ENCODE peak calls at places on chromosomes 1 and 21, in six cellular contexts. H is skeletal muscle cell, X is mesendoderm, S is AG08395, B is glomerular endothelial cell, R is tibial artery. E is an unnamed sample.

GRCh38 chr1:36913523-36914060 is 120.7 kb downstream of the GRIK3 start:
- DNase-seq in H (no peak), B (no peak), S (no peak), R (no peak), X (peak; percentile 40), E (no peak)

GRCh38 chr1:207097871-207098324 is 6.1 kb upstream of the C4BPA start:
- DNase-seq in R (no peak), H (no peak), S (no peak), B (no peak), X (no peak), E (peak; percentile 28)

GRCh38 chr1:161792740-161793139 is 26.6 kb downstream of the ATF6 start:
- DNase-seq in S (peak; percentile 72), X (peak; percentile 68), B (peak; percentile 85), R (no peak), H (peak; percentile 54), E (peak; percentile 96)

GRCh38 chr1:208318150-208318734 is 74.1 kb upstream of the PLXNA2 start:
- DNase-seq in R (no peak), H (no peak), X (no peak), S (no peak), B (no peak), E (peak; percentile 90)

GRCh38 chr1:226534645-226535044 is 13.9 kb upstream of the STUM start:
- DNase-seq in B (no peak), S (no peak), H (no peak), X (no peak), R (no peak), E (no peak)

GRCh38 chr1:228801068-228801467 is 65.8 kb downstream of the RHOU start:
- DNase-seq in S (no peak), R (no peak), B (no peak), X (no peak), H (no peak), E (no peak)

GRCh38 chr1:38129473-38129872 is 82.9 kb upstream of the POU3F1 start:
- DNase-seq in R (no peak), H (no peak), S (no peak), B (no peak), X (no peak), E (no peak)

GRCh38 chr21:38223893-38224540 is 32.8 kb upstream of the KCNJ15 start:
- DNase-seq in X (peak; percentile 72), B (no peak), R (no peak), S (no peak), H (no peak), E (no peak)

GRCh38 chr1:110746644-110747259 is 72.0 kb upstream of the KCNA3 start:
- DNase-seq in B (peak; percentile 3), X (peak; percentile 77), R (no peak), H (peak; percentile 6), S (peak; percentile 40), E (peak; percentile 37)

GRCh38 chr1:99246152-99246551 is 18.1 kb upstream of the PLPPR4 start:
- DNase-seq in H (no peak), S (no peak), X (no peak), B (no peak), R (no peak), E (no peak)

GRCh38 chr1:162908780-162909179 is 47.8 kb upstream of the CCDC190 start:
- DNase-seq in B (no peak), X (no peak), S (peak; percentile 71), R (no peak), H (peak; percentile 47), E (peak; percentile 95)

GRCh38 chr1:159556931-159557369 is 21.1 kb upstream of the OR10J5 start:
- DNase-seq in S (no peak), R (no peak), X (no peak), B (no peak), H (no peak), E (no peak)

GRCh38 chr1:27402349-27402754 is 9.9 kb downstream of the GPR3 start:
- DNase-seq in R (peak; percentile 90), X (peak; percentile 80), H (no peak), B (no peak), S (peak; percentile 75), E (peak; percentile 63)

E was measured in bronchial epithelial cell.